ENCODE peak calls at places on chromosomes 5 and 9, in ten cellular contexts. H, X, K, I, O, Y, G, Q, P and Z are unnamed samples.
A peak's percentile ranks its signal among the peaks of the same experiment; 100 is the strongest.

GRCh38 chr9:95511232-95511951 is 5.4 kb downstream of the PTCH1 start:
- DNase-seq in H (peak; percentile 81), X (no peak), K (peak; percentile 56), I (no peak), O (peak; percentile 66), Y (peak; percentile 40), G (no peak), Q (peak; percentile 82), P (peak; percentile 85), Z (no peak)

GRCh38 chr5:150486402-150487198 is 21.3 kb upstream of the NDST1 start:
- DNase-seq in H (peak; percentile 80), X (peak; percentile 53), K (peak; percentile 81), I (no peak), O (peak; percentile 67), Y (peak; percentile 54), G (peak; percentile 77), Q (peak; percentile 57), P (peak; percentile 69), Z (peak; percentile 53)

GRCh38 chr9:2972475-2972874 is 128.6 kb upstream of the PUM3 start:
- DNase-seq in H (no peak), X (no peak), K (no peak), I (no peak), O (no peak), Y (no peak), G (no peak), Q (no peak), P (no peak), Z (no peak)

GRCh38 chr9:7570107-7570720 is 229.4 kb downstream of the DMAC1 start:
- DNase-seq in H (peak; percentile 65), X (no peak), K (peak; percentile 61), I (no peak), O (peak; percentile 37), Y (peak; percentile 62), G (peak; percentile 29), Q (peak; percentile 60), P (peak; percentile 63), Z (peak; percentile 56)

GRCh38 chr9:77605449-77606220 is 42.5 kb downstream of the GNA14 start:
- DNase-seq in H (no peak), X (no peak), K (no peak), I (no peak), O (no peak), Y (no peak), G (no peak), Q (no peak), P (no peak), Z (no peak)

GRCh38 chr5:127561254-127561653 is 43.8 kb downstream of the PRRC1 start:
- DNase-seq in H (no peak), X (no peak), K (no peak), I (peak; percentile 30), O (no peak), Y (no peak), G (no peak), Q (peak; percentile 60), P (no peak), Z (no peak)

GRCh38 chr9:35560625-35561337 is 44.3 kb upstream of the TESK1 start:
- DNase-seq in H (no peak), X (no peak), K (no peak), I (no peak), O (no peak), Y (no peak), G (no peak), Q (no peak), P (no peak), Z (no peak)

GRCh38 chr5:61085885-61086284 is 76.4 kb downstream of the SMIM15 start:
- DNase-seq in H (no peak), X (no peak), K (no peak), I (no peak), O (no peak), Y (no peak), G (no peak), Q (no peak), P (no peak), Z (no peak)

GRCh38 chr9:109463924-109464625 is 34.0 kb downstream of the PTPN3 start:
- DNase-seq in H (no peak), X (no peak), K (no peak), I (no peak), O (no peak), Y (no peak), G (no peak), Q (no peak), P (no peak), Z (no peak)

GRCh38 chr5:73783823-73784222 is 157.8 kb downstream of the ARHGEF28 start:
- DNase-seq in H (no peak), X (no peak), K (peak; percentile 35), I (no peak), O (no peak), Y (no peak), G (no peak), Q (peak; percentile 48), P (peak; percentile 39), Z (no peak)

GRCh38 chr9:98967680-98968079 is 24.0 kb downstream of the COL15A1 start:
- DNase-seq in H (no peak), X (no peak), K (no peak), I (no peak), O (no peak), Y (no peak), G (no peak), Q (no peak), P (no peak), Z (no peak)

GRCh38 chr9:127333326-127334064 is 63.5 kb upstream of the SLC2A8 start:
- DNase-seq in H (peak; percentile 45), X (no peak), K (no peak), I (no peak), O (no peak), Y (no peak), G (no peak), Q (peak; percentile 8), P (no peak), Z (no peak)

GRCh38 chr5:180739271-180739670 is 587 bp downstream of the OR2Y1 start:
- DNase-seq in H (no peak), X (no peak), K (peak; percentile 26), I (no peak), O (no peak), Y (no peak), G (no peak), Q (no peak), P (no peak), Z (no peak)

GRCh38 chr9:87567566-87567965 is 69.9 kb downstream of the DAPK1 start:
- DNase-seq in H (no peak), X (no peak), K (no peak), I (no peak), O (no peak), Y (no peak), G (no peak), Q (peak; percentile 50), P (no peak), Z (no peak)

GRCh38 chr9:82598254-82599039 is 464.5 kb downstream of the RASEF start:
- DNase-seq in H (peak; percentile 65), X (no peak), K (no peak), I (no peak), O (no peak), Y (no peak), G (no peak), Q (no peak), P (no peak), Z (no peak)

GRCh38 chr9:98856982-98857381 is 49.5 kb downstream of the GALNT12 start:
- DNase-seq in H (no peak), X (no peak), K (no peak), I (no peak), O (no peak), Y (no peak), G (no peak), Q (peak; percentile 88), P (no peak), Z (no peak)

DNA sequence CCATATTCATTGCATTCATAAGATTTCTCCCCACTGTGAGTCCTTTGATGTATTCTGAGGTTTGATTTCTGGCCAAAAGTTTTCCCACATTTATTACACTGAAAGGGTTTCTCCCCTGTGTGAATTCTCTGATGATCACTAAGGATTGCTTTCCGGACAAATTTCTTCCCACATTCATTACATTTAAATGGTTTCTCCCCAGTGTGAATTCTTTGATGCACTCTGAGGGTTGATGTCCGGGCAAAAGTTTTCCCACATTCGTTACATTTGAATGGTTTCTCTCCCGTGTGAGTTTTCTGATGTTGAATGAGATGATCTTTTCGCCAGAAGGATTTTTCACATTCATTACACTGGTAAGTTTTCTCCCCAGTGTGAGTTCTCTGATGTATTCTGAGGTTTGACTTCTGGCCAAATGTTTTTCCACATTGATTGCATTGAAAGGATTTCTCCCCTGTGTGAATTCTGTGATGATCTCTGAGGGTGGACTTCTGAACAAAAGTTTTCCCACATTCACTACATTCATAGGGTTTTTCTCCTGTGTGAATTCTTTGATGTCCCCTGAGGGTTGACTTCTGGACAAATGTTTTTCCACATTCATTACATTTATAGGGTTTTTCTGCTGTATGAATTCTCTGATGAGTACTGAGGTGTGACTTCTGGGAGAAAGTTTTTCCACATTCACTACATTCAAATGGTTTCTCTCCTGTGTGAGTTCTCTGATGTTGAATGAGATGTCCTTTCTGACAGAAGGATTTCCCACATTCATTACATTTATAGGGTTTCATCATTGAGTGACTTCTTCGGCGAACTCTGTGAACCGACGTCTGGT is 18.8 kb downstream of the ZNF510 start:
- DNase-seq in H (no peak), X (no peak), K (no peak), I (no peak), O (no peak), Y (no peak), G (no peak), Q (peak; percentile 7), P (no peak), Z (no peak)
- H3K9me3 ChIP-seq in H (no peaks in the 10 kb centered on the region), X (peaks cover 100% of the 10 kb centered on the region), K (peaks cover 46% of the 10 kb centered on the region), I (peaks cover 44% of the 10 kb centered on the region), O (peaks cover 100% of the 10 kb centered on the region), Y (peaks cover 77% of the 10 kb centered on the region), G (peaks cover 100% of the 10 kb centered on the region), Q (peaks cover 25% of the 10 kb centered on the region), P (peaks cover 93% of the 10 kb centered on the region), Z (peaks cover 19% of the 10 kb centered on the region)

GRCh38 chr9:126283799-126284465 is 42.7 kb upstream of the MVB12B start:
- DNase-seq in H (no peak), X (no peak), K (no peak), I (no peak), O (no peak), Y (no peak), G (no peak), Q (no peak), P (no peak), Z (no peak)
- H3K9me3 ChIP-seq in H (no peaks in the 10 kb centered on the region), X (peaks cover 26% of the 10 kb centered on the region), K (no peaks in the 10 kb centered on the region), I (no peaks in the 10 kb centered on the region), O (peaks cover 27% of the 10 kb centered on the region), Y (no peaks in the 10 kb centered on the region), G (peaks cover 17% of the 10 kb centered on the region), Q (no peaks in the 10 kb centered on the region), P (no peaks in the 10 kb centered on the region), Z (no peaks in the 10 kb centered on the region)

GRCh38 chr9:118262191-118262590 is 558.0 kb downstream of the TLR4 start:
- DNase-seq in H (no peak), X (no peak), K (no peak), I (no peak), O (no peak), Y (no peak), G (no peak), Q (no peak), P (no peak), Z (no peak)
- H3K9me3 ChIP-seq in H (no peaks in the 10 kb centered on the region), X (peaks cover 33% of the 10 kb centered on the region), K (no peaks in the 10 kb centered on the region), I (peaks cover 11% of the 10 kb centered on the region), O (peaks cover 19% of the 10 kb centered on the region), Y (no peaks in the 10 kb centered on the region), G (peaks cover 12% of the 10 kb centered on the region), Q (no peaks in the 10 kb centered on the region), P (peaks cover 14% of the 10 kb centered on the region), Z (no peaks in the 10 kb centered on the region)

DNA sequence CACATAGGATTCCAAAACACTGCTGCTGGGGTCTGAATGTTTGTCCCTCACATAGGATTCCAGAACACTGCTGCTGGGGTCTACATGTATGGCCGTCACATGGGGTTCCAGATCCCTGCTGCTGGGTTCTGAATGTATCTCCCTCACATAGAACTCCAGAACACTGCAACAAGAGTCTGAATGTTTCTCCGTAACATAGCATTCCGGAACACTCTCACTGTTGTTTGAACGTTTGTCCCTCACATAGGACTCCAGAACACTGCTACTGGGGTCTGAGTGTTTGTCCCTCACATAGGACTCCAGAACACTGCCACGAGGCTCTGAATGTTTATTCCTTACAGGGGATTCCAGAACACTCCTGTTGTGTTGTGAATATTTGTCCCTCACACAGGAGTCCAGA is 216.8 kb downstream of the FOXD4L6 start:
- DNase-seq in H (no peak), X (no peak), K (no peak), I (no peak), O (no peak), Y (no peak), G (no peak), Q (no peak), P (no peak), Z (no peak)
- H3K9me3 ChIP-seq in H (peaks cover 6% of the 10 kb centered on the region), X (peaks cover 100% of the 10 kb centered on the region), K (no peaks in the 10 kb centered on the region), I (peaks cover 65% of the 10 kb centered on the region), O (peaks cover 100% of the 10 kb centered on the region), Y (peaks cover 80% of the 10 kb centered on the region), G (peaks cover 100% of the 10 kb centered on the region), Q (peaks cover 41% of the 10 kb centered on the region), P (peaks cover 37% of the 10 kb centered on the region), Z (peaks cover 5% of the 10 kb centered on the region)